ENCODE peak calls at places on chromosomes 3 and 15, in six cellular contexts. One of them, this sample, is unnamed.

GRCh38 chr3:192850501-192850981 is 67.1 kb downstream of the MB21D2 start:
- DNase-seq in stimulated activated naive CD8-positive, alpha-beta T cell treated with anti-CD3 and anti-CD28 coated beads, Interleukin-15, amount 100 ng/mL, for 72 hours: peak
- DNase-seq in NCI-H1092 treated with DMSO at 0.1 percent for 48 hours: no peak
- DNase-seq in effector memory CD4-positive, alpha-beta T cell: no peak
- DNase-seq in CD8-positive, alpha-beta T cell: no peak
- DNase-seq in NCI-H345: no peak
- DNase-seq in this sample: no peak

GRCh38 chr15:83106994-83107840 is at the start of gene TM6SF1:
- DNase-seq in effector memory CD4-positive, alpha-beta T cell: no peak
- DNase-seq in stimulated activated naive CD8-positive, alpha-beta T cell treated with anti-CD3 and anti-CD28 coated beads, Interleukin-15, amount 100 ng/mL, for 72 hours: peak
- DNase-seq in NCI-H1092 treated with DMSO at 0.1 percent for 48 hours: no peak
- DNase-seq in NCI-H345: peak
- DNase-seq in CD8-positive, alpha-beta T cell: peak
- DNase-seq in this sample: no peak

GRCh38 chr3:4722103-4722502 is 229.0 kb downstream of the ITPR1 start:
- DNase-seq in stimulated activated naive CD8-positive, alpha-beta T cell treated with anti-CD3 and anti-CD28 coated beads, Interleukin-15, amount 100 ng/mL, for 72 hours: no peak
- DNase-seq in CD8-positive, alpha-beta T cell: no peak
- DNase-seq in NCI-H345: peak
- DNase-seq in effector memory CD4-positive, alpha-beta T cell: no peak
- DNase-seq in NCI-H1092 treated with DMSO at 0.1 percent for 48 hours: peak
- DNase-seq in this sample: no peak

GRCh38 chr3:20043825-20044224 is 3.6 kb downstream of the KAT2B start:
- DNase-seq in CD8-positive, alpha-beta T cell: no peak
- DNase-seq in stimulated activated naive CD8-positive, alpha-beta T cell treated with anti-CD3 and anti-CD28 coated beads, Interleukin-15, amount 100 ng/mL, for 72 hours: no peak
- DNase-seq in effector memory CD4-positive, alpha-beta T cell: no peak
- DNase-seq in NCI-H1092 treated with DMSO at 0.1 percent for 48 hours: no peak
- DNase-seq in NCI-H345: no peak
- DNase-seq in this sample: no peak

GRCh38 chr3:44661189-44661588 is 12.7 kb downstream of the ZNF35 start:
- DNase-seq in NCI-H345: no peak
- DNase-seq in effector memory CD4-positive, alpha-beta T cell: no peak
- DNase-seq in CD8-positive, alpha-beta T cell: no peak
- DNase-seq in stimulated activated naive CD8-positive, alpha-beta T cell treated with anti-CD3 and anti-CD28 coated beads, Interleukin-15, amount 100 ng/mL, for 72 hours: no peak
- DNase-seq in NCI-H1092 treated with DMSO at 0.1 percent for 48 hours: no peak
- DNase-seq in this sample: no peak

GRCh38 chr3:111874177-111874820 is 15.2 kb downstream of the PHLDB2 start:
- DNase-seq in CD8-positive, alpha-beta T cell: no peak
- DNase-seq in stimulated activated naive CD8-positive, alpha-beta T cell treated with anti-CD3 and anti-CD28 coated beads, Interleukin-15, amount 100 ng/mL, for 72 hours: no peak
- DNase-seq in NCI-H1092 treated with DMSO at 0.1 percent for 48 hours: no peak
- DNase-seq in effector memory CD4-positive, alpha-beta T cell: no peak
- DNase-seq in NCI-H345: no peak
- DNase-seq in this sample: no peak

GRCh38 chr15:60392601-60392985 is 5.2 kb downstream of the ANXA2 start:
- DNase-seq in NCI-H345: peak
- DNase-seq in NCI-H1092 treated with DMSO at 0.1 percent for 48 hours: no peak
- DNase-seq in CD8-positive, alpha-beta T cell: no peak
- DNase-seq in stimulated activated naive CD8-positive, alpha-beta T cell treated with anti-CD3 and anti-CD28 coated beads, Interleukin-15, amount 100 ng/mL, for 72 hours: no peak
- DNase-seq in effector memory CD4-positive, alpha-beta T cell: no peak
- DNase-seq in this sample: no peak

GRCh38 chr15:95394186-95395067 is 936.1 kb upstream of the NR2F2 start:
- DNase-seq in stimulated activated naive CD8-positive, alpha-beta T cell treated with anti-CD3 and anti-CD28 coated beads, Interleukin-15, amount 100 ng/mL, for 72 hours: no peak
- DNase-seq in effector memory CD4-positive, alpha-beta T cell: no peak
- DNase-seq in NCI-H1092 treated with DMSO at 0.1 percent for 48 hours: no peak
- DNase-seq in NCI-H345: no peak
- DNase-seq in CD8-positive, alpha-beta T cell: no peak
- DNase-seq in this sample: no peak

GRCh38 chr3:123412811-123413588 is 35.9 kb downstream of the ADCY5 start:
- DNase-seq in CD8-positive, alpha-beta T cell: no peak
- DNase-seq in NCI-H345: no peak
- DNase-seq in stimulated activated naive CD8-positive, alpha-beta T cell treated with anti-CD3 and anti-CD28 coated beads, Interleukin-15, amount 100 ng/mL, for 72 hours: no peak
- DNase-seq in effector memory CD4-positive, alpha-beta T cell: no peak
- DNase-seq in NCI-H1092 treated with DMSO at 0.1 percent for 48 hours: no peak
- DNase-seq in this sample: no peak

GRCh38 chr15:65476942-65477341 is 40.5 kb downstream of the DPP8 start:
- DNase-seq in effector memory CD4-positive, alpha-beta T cell: no peak
- DNase-seq in stimulated activated naive CD8-positive, alpha-beta T cell treated with anti-CD3 and anti-CD28 coated beads, Interleukin-15, amount 100 ng/mL, for 72 hours: no peak
- DNase-seq in CD8-positive, alpha-beta T cell: no peak
- DNase-seq in NCI-H345: no peak
- DNase-seq in NCI-H1092 treated with DMSO at 0.1 percent for 48 hours: no peak
- DNase-seq in this sample: no peak

GRCh38 chr3:46334911-46335478 is 18.9 kb upstream of the CCR2 start:
- DNase-seq in CD8-positive, alpha-beta T cell: no peak
- DNase-seq in stimulated activated naive CD8-positive, alpha-beta T cell treated with anti-CD3 and anti-CD28 coated beads, Interleukin-15, amount 100 ng/mL, for 72 hours: peak
- DNase-seq in effector memory CD4-positive, alpha-beta T cell: no peak
- DNase-seq in NCI-H1092 treated with DMSO at 0.1 percent for 48 hours: no peak
- DNase-seq in NCI-H345: no peak
- DNase-seq in this sample: no peak

GRCh38 chr3:43632269-43632733 is 10.5 kb upstream of the ANO10 start:
- DNase-seq in NCI-H345: no peak
- DNase-seq in CD8-positive, alpha-beta T cell: no peak
- DNase-seq in NCI-H1092 treated with DMSO at 0.1 percent for 48 hours: no peak
- DNase-seq in effector memory CD4-positive, alpha-beta T cell: no peak
- DNase-seq in stimulated activated naive CD8-positive, alpha-beta T cell treated with anti-CD3 and anti-CD28 coated beads, Interleukin-15, amount 100 ng/mL, for 72 hours: no peak
- DNase-seq in this sample: no peak

GRCh38 chr15:98651581-98652220 is 3.4 kb downstream of the IGF1R start:
- DNase-seq in NCI-H345: no peak
- DNase-seq in CD8-positive, alpha-beta T cell: peak
- DNase-seq in NCI-H1092 treated with DMSO at 0.1 percent for 48 hours: no peak
- DNase-seq in stimulated activated naive CD8-positive, alpha-beta T cell treated with anti-CD3 and anti-CD28 coated beads, Interleukin-15, amount 100 ng/mL, for 72 hours: no peak
- DNase-seq in effector memory CD4-positive, alpha-beta T cell: no peak
- DNase-seq in this sample: no peak

GRCh38 chr3:187967982-187968381 is 186.0 kb upstream of the LPP start:
- DNase-seq in effector memory CD4-positive, alpha-beta T cell: no peak
- DNase-seq in NCI-H345: no peak
- DNase-seq in NCI-H1092 treated with DMSO at 0.1 percent for 48 hours: no peak
- DNase-seq in CD8-positive, alpha-beta T cell: no peak
- DNase-seq in stimulated activated naive CD8-positive, alpha-beta T cell treated with anti-CD3 and anti-CD28 coated beads, Interleukin-15, amount 100 ng/mL, for 72 hours: no peak
- DNase-seq in this sample: no peak

GRCh38 chr3:119898478-119899177 is 116.7 kb downstream of the NR1I2 start:
- DNase-seq in NCI-H1092 treated with DMSO at 0.1 percent for 48 hours: no peak
- DNase-seq in stimulated activated naive CD8-positive, alpha-beta T cell treated with anti-CD3 and anti-CD28 coated beads, Interleukin-15, amount 100 ng/mL, for 72 hours: no peak
- DNase-seq in effector memory CD4-positive, alpha-beta T cell: no peak
- DNase-seq in NCI-H345: no peak
- DNase-seq in CD8-positive, alpha-beta T cell: no peak
- DNase-seq in this sample: no peak

GRCh38 chr3:165883866-165884478 is 46.7 kb upstream of the BCHE start:
- DNase-seq in CD8-positive, alpha-beta T cell: no peak
- DNase-seq in NCI-H345: peak
- DNase-seq in stimulated activated naive CD8-positive, alpha-beta T cell treated with anti-CD3 and anti-CD28 coated beads, Interleukin-15, amount 100 ng/mL, for 72 hours: no peak
- DNase-seq in NCI-H1092 treated with DMSO at 0.1 percent for 48 hours: no peak
- DNase-seq in effector memory CD4-positive, alpha-beta T cell: no peak
- DNase-seq in this sample: no peak

GRCh38 chr15:62779041-62779810 is 263.3 kb upstream of the TPM1 start:
- DNase-seq in NCI-H345: no peak
- DNase-seq in NCI-H1092 treated with DMSO at 0.1 percent for 48 hours: no peak
- DNase-seq in CD8-positive, alpha-beta T cell: no peak
- DNase-seq in effector memory CD4-positive, alpha-beta T cell: no peak
- DNase-seq in stimulated activated naive CD8-positive, alpha-beta T cell treated with anti-CD3 and anti-CD28 coated beads, Interleukin-15, amount 100 ng/mL, for 72 hours: no peak
- DNase-seq in this sample: no peak

GRCh38 chr15:56339594-56339993 is 25.6 kb upstream of the TEX9 start:
- DNase-seq in effector memory CD4-positive, alpha-beta T cell: no peak
- DNase-seq in stimulated activated naive CD8-positive, alpha-beta T cell treated with anti-CD3 and anti-CD28 coated beads, Interleukin-15, amount 100 ng/mL, for 72 hours: no peak
- DNase-seq in NCI-H345: no peak
- DNase-seq in CD8-positive, alpha-beta T cell: no peak
- DNase-seq in NCI-H1092 treated with DMSO at 0.1 percent for 48 hours: no peak
- DNase-seq in this sample: no peak

GRCh38 chr3:37504583-37505357 is 330.4 kb upstream of the LRRFIP2 start:
- DNase-seq in CD8-positive, alpha-beta T cell: no peak
- DNase-seq in NCI-H345: no peak
- DNase-seq in NCI-H1092 treated with DMSO at 0.1 percent for 48 hours: no peak
- DNase-seq in stimulated activated naive CD8-positive, alpha-beta T cell treated with anti-CD3 and anti-CD28 coated beads, Interleukin-15, amount 100 ng/mL, for 72 hours: no peak
- DNase-seq in effector memory CD4-positive, alpha-beta T cell: no peak
- DNase-seq in this sample: no peak

GRCh38 chr15:101348643-101349496 is 53.8 kb upstream of the SNRPA1 start:
- DNase-seq in CD8-positive, alpha-beta T cell: no peak
- DNase-seq in effector memory CD4-positive, alpha-beta T cell: no peak
- DNase-seq in stimulated activated naive CD8-positive, alpha-beta T cell treated with anti-CD3 and anti-CD28 coated beads, Interleukin-15, amount 100 ng/mL, for 72 hours: no peak
- DNase-seq in NCI-H1092 treated with DMSO at 0.1 percent for 48 hours: no peak
- DNase-seq in NCI-H345: no peak
- DNase-seq in this sample: no peak

GRCh38 chr15:101091080-101092017 is 160.5 kb downstream of the CHSY1 start:
- DNase-seq in stimulated activated naive CD8-positive, alpha-beta T cell treated with anti-CD3 and anti-CD28 coated beads, Interleukin-15, amount 100 ng/mL, for 72 hours: no peak
- DNase-seq in CD8-positive, alpha-beta T cell: no peak
- DNase-seq in effector memory CD4-positive, alpha-beta T cell: no peak
- DNase-seq in NCI-H1092 treated with DMSO at 0.1 percent for 48 hours: no peak
- DNase-seq in NCI-H345: no peak
- DNase-seq in this sample: no peak

GRCh38 chr3:3799173-3800075 is at the start of gene LRRN1:
- DNase-seq in effector memory CD4-positive, alpha-beta T cell: no peak
- DNase-seq in NCI-H1092 treated with DMSO at 0.1 percent for 48 hours: peak
- DNase-seq in stimulated activated naive CD8-positive, alpha-beta T cell treated with anti-CD3 and anti-CD28 coated beads, Interleukin-15, amount 100 ng/mL, for 72 hours: peak
- DNase-seq in NCI-H345: peak
- DNase-seq in CD8-positive, alpha-beta T cell: peak
- DNase-seq in this sample: peak

GRCh38 chr3:16378920-16379319 is 113.9 kb downstream of the OXNAD1 start:
- DNase-seq in NCI-H1092 treated with DMSO at 0.1 percent for 48 hours: no peak
- DNase-seq in CD8-positive, alpha-beta T cell: no peak
- DNase-seq in NCI-H345: no peak
- DNase-seq in stimulated activated naive CD8-positive, alpha-beta T cell treated with anti-CD3 and anti-CD28 coated beads, Interleukin-15, amount 100 ng/mL, for 72 hours: peak
- DNase-seq in effector memory CD4-positive, alpha-beta T cell: no peak
- DNase-seq in this sample: no peak

GRCh38 chr3:11616551-11616950 is 27.2 kb downstream of the VGLL4 start:
- DNase-seq in NCI-H1092 treated with DMSO at 0.1 percent for 48 hours: no peak
- DNase-seq in NCI-H345: no peak
- DNase-seq in effector memory CD4-positive, alpha-beta T cell: no peak
- DNase-seq in stimulated activated naive CD8-positive, alpha-beta T cell treated with anti-CD3 and anti-CD28 coated beads, Interleukin-15, amount 100 ng/mL, for 72 hours: no peak
- DNase-seq in CD8-positive, alpha-beta T cell: no peak
- DNase-seq in this sample: no peak

GRCh38 chr3:159077860-159078259 is 276.0 kb downstream of the MFSD1 start:
- DNase-seq in CD8-positive, alpha-beta T cell: no peak
- DNase-seq in NCI-H1092 treated with DMSO at 0.1 percent for 48 hours: no peak
- DNase-seq in stimulated activated naive CD8-positive, alpha-beta T cell treated with anti-CD3 and anti-CD28 coated beads, Interleukin-15, amount 100 ng/mL, for 72 hours: no peak
- DNase-seq in NCI-H345: no peak
- DNase-seq in effector memory CD4-positive, alpha-beta T cell: no peak
- DNase-seq in this sample: no peak

GRCh38 chr3:113663761-113664160 is 32.7 kb downstream of the USF3 start:
- DNase-seq in effector memory CD4-positive, alpha-beta T cell: no peak
- DNase-seq in CD8-positive, alpha-beta T cell: no peak
- DNase-seq in stimulated activated naive CD8-positive, alpha-beta T cell treated with anti-CD3 and anti-CD28 coated beads, Interleukin-15, amount 100 ng/mL, for 72 hours: no peak
- DNase-seq in NCI-H345: no peak
- DNase-seq in NCI-H1092 treated with DMSO at 0.1 percent for 48 hours: no peak
- DNase-seq in this sample: no peak

GRCh38 chr3:53744351-53744750 is 101.9 kb downstream of the CHDH start:
- DNase-seq in NCI-H345: peak
- DNase-seq in stimulated activated naive CD8-positive, alpha-beta T cell treated with anti-CD3 and anti-CD28 coated beads, Interleukin-15, amount 100 ng/mL, for 72 hours: no peak
- DNase-seq in NCI-H1092 treated with DMSO at 0.1 percent for 48 hours: peak
- DNase-seq in effector memory CD4-positive, alpha-beta T cell: no peak
- DNase-seq in CD8-positive, alpha-beta T cell: no peak
- DNase-seq in this sample: no peak

GRCh38 chr3:193962986-193963683 is 172.8 kb upstream of the HES1 start:
- DNase-seq in NCI-H1092 treated with DMSO at 0.1 percent for 48 hours: no peak
- DNase-seq in effector memory CD4-positive, alpha-beta T cell: no peak
- DNase-seq in NCI-H345: no peak
- DNase-seq in stimulated activated naive CD8-positive, alpha-beta T cell treated with anti-CD3 and anti-CD28 coated beads, Interleukin-15, amount 100 ng/mL, for 72 hours: no peak
- DNase-seq in CD8-positive, alpha-beta T cell: no peak
- DNase-seq in this sample: no peak

GRCh38 chr15:59329570-59330350 is 42.9 kb downstream of the MYO1E start:
- DNase-seq in stimulated activated naive CD8-positive, alpha-beta T cell treated with anti-CD3 and anti-CD28 coated beads, Interleukin-15, amount 100 ng/mL, for 72 hours: no peak
- DNase-seq in effector memory CD4-positive, alpha-beta T cell: no peak
- DNase-seq in NCI-H345: no peak
- DNase-seq in CD8-positive, alpha-beta T cell: no peak
- DNase-seq in NCI-H1092 treated with DMSO at 0.1 percent for 48 hours: no peak
- DNase-seq in this sample: peak

This sample was measured in NCI-H526.